ENCODE peak calls at places on chromosomes 3 and 15, in ten cellular contexts. C is HCT116, Q is NT2/D1, N is body of pancreas, J is skeletal muscle cell, K is Caco-2, Z is GM12864, H is cardiac fibroblast, P is AG10803, W is A549. V is an unnamed sample.

GRCh38 chr15:68672251-68672650 is 93.5 kb downstream of the CORO2B start:
- DNase-seq in Q (no peak), K (no peak), H (no peak), N (no peak), W (no peak), C (no peak), J (no peak), P (no peak), Z (no peak), V (no peak)

GRCh38 chr15:98955980-98956723 is 51.4 kb downstream of the PGPEP1L start:
- DNase-seq in Q (no peak), K (no peak), Z (no peak), J (no peak), H (no peak), W (no peak), P (no peak), C (no peak), N (no peak), V (no peak)

GRCh38 chr3:144018776-144019175 is 47.2 kb downstream of the DIPK2A start:
- DNase-seq in P (peak; percentile 65), Z (no peak), Q (no peak), C (no peak), H (peak; percentile 58), K (no peak), W (no peak), J (peak; percentile 84), N (no peak), V (peak; percentile 77)

GRCh38 chr3:160564949-160565441 is 376 bp downstream of the KPNA4 start:
- DNase-seq in Z (peak; percentile 10), P (peak; percentile 63), C (peak; percentile 22), H (peak; percentile 72), N (peak; percentile 65), Q (no peak), J (no peak), W (peak; percentile 76), K (peak; percentile 65), V (peak; percentile 47)

GRCh38 chr3:194058189-194058571 is 77.8 kb upstream of the HES1 start:
- DNase-seq in H (peak; percentile 59), N (peak; percentile 68), K (peak; percentile 87), J (no peak), P (peak; percentile 54), C (no peak), Q (peak; percentile 73), Z (no peak), W (no peak), V (peak; percentile 46)

GRCh38 chr3:58586776-58587192 is 9.6 kb upstream of the FAM107A start:
- DNase-seq in P (no peak), Z (no peak), J (no peak), H (no peak), K (no peak), N (no peak), C (no peak), Q (no peak), W (no peak), V (no peak)

GRCh38 chr3:41277790-41278465 is 78.6 kb downstream of the CTNNB1 start:
- DNase-seq in C (no peak), N (no peak), Q (peak; percentile 28), K (no peak), W (no peak), P (no peak), H (no peak), J (no peak), Z (no peak), V (no peak)

GRCh38 chr15:68420186-68420684 is 11.7 kb downstream of the ITGA11 start:
- DNase-seq in C (no peak), K (no peak), N (no peak), Z (no peak), Q (peak; percentile 28), W (peak; percentile 50), P (no peak), J (no peak), H (no peak), V (no peak)

GRCh38 chr15:62940755-62941361 is 101.7 kb upstream of the TPM1 start:
- DNase-seq in C (no peak), Q (no peak), Z (peak; percentile 24), J (peak; percentile 91), H (peak; percentile 93), N (peak; percentile 52), K (no peak), P (peak; percentile 93), W (peak; percentile 60), V (peak; percentile 92)

GRCh38 chr15:94417464-94418293 is 186.3 kb downstream of the MCTP2 start:
- DNase-seq in C (no peak), H (no peak), W (no peak), K (no peak), Q (no peak), N (no peak), Z (no peak), J (no peak), P (no peak), V (peak; percentile 0)

GRCh38 chr3:44019736-44020135 is 221.9 kb upstream of the TOPAZ1 start:
- DNase-seq in Z (no peak), J (no peak), Q (no peak), W (no peak), C (no peak), H (no peak), K (no peak), N (no peak), P (no peak), V (peak; percentile 31)

GRCh38 chr15:69531302-69532027 is 78.8 kb downstream of the RPLP1 start:
- DNase-seq in P (no peak), C (no peak), H (no peak), W (no peak), Q (peak; percentile 40), N (no peak), Z (no peak), K (no peak), J (no peak), V (no peak)

GRCh38 chr3:176848431-176849214 is 348.7 kb downstream of the TBL1XR1 start:
- DNase-seq in C (no peak), J (no peak), W (no peak), Z (no peak), P (no peak), K (no peak), H (no peak), N (no peak), Q (no peak), V (no peak)

GRCh38 chr3:138042043-138042442 is 32.1 kb downstream of the CLDN18 start:
- DNase-seq in C (no peak), P (peak; percentile 76), K (no peak), N (no peak), J (peak; percentile 66), H (peak; percentile 47), Z (no peak), Q (no peak), W (no peak), V (peak; percentile 75)

GRCh38 chr15:83312046-83312445 is 27.6 kb upstream of the BNC1 start:
- DNase-seq in C (no peak), W (no peak), K (no peak), H (no peak), Q (no peak), N (no peak), Z (no peak), J (no peak), P (no peak), V (no peak)

GRCh38 chr3:8529197-8529637 is 27.6 kb downstream of the LMCD1 start:
- DNase-seq in Q (no peak), H (peak; percentile 87), C (no peak), Z (no peak), P (peak; percentile 64), W (peak; percentile 34), K (no peak), N (peak; percentile 31), J (no peak), V (peak; percentile 72)

GRCh38 chr15:101501703-101502373 is 12.3 kb upstream of the PCSK6 start:
- DNase-seq in C (peak; percentile 22), Z (no peak), K (no peak), W (peak; percentile 51), H (peak; percentile 36), P (peak; percentile 22), Q (no peak), J (no peak), N (no peak), V (no peak)

GRCh38 chr3:95272791-95273190 is 1209.9 kb downstream of the NSUN3 start:
- DNase-seq in H (no peak), Z (no peak), P (no peak), C (no peak), N (no peak), Q (no peak), W (no peak), J (no peak), K (no peak), V (no peak)

GRCh38 chr3:46539443-46540005 is 26.6 kb downstream of the LRRC2 start:
- DNase-seq in Q (no peak), N (no peak), K (no peak), Z (no peak), P (no peak), C (no peak), H (no peak), W (no peak), J (no peak), V (no peak)
- H3K4me3 ChIP-seq in Q (no peak overlapping the region), N (no peak overlapping the region), K (no peak overlapping the region), Z (no peak overlapping the region), P (no peak overlapping the region), C (no peak overlapping the region), H (no peak overlapping the region), W (no peak overlapping the region), J (no peak overlapping the region), V (no peak overlapping the region)

GRCh38 chr3:142064454-142064853 is 84.9 kb downstream of the TFDP2 start:
- DNase-seq in N (no peak), Z (no peak), K (no peak), Q (peak; percentile 28), P (no peak), W (no peak), H (no peak), J (no peak), C (no peak), V (no peak)
- H3K4me3 ChIP-seq in N (no peak overlapping the region), Z (no peak overlapping the region), K (no peak overlapping the region), Q (no peak overlapping the region), P (no peak overlapping the region), W (no peak overlapping the region), H (no peak overlapping the region), J (no peak overlapping the region), C (no peak overlapping the region), V (no peak overlapping the region)

GRCh38 chr15:60004019-60004845 is at the start of gene FOXB1:
- DNase-seq in H (no peak), Z (no peak), C (no peak), Q (no peak), N (no peak), P (no peak), K (no peak), J (no peak), W (no peak), V (no peak)
- H3K4me3 ChIP-seq in H (no peak within 1 kb of the TSS), Z (no peak within 1 kb of the TSS), C (no peak within 1 kb of the TSS), Q (peak within 1 kb of the TSS; percentile 54), N (no peak within 1 kb of the TSS), P (peak within 1 kb of the TSS; percentile 15), K (peak within 1 kb of the TSS; percentile 24), J (peak within 1 kb of the TSS; percentile 23), W (peak within 1 kb of the TSS; percentile 47), V (no peak within 1 kb of the TSS)

DNA sequence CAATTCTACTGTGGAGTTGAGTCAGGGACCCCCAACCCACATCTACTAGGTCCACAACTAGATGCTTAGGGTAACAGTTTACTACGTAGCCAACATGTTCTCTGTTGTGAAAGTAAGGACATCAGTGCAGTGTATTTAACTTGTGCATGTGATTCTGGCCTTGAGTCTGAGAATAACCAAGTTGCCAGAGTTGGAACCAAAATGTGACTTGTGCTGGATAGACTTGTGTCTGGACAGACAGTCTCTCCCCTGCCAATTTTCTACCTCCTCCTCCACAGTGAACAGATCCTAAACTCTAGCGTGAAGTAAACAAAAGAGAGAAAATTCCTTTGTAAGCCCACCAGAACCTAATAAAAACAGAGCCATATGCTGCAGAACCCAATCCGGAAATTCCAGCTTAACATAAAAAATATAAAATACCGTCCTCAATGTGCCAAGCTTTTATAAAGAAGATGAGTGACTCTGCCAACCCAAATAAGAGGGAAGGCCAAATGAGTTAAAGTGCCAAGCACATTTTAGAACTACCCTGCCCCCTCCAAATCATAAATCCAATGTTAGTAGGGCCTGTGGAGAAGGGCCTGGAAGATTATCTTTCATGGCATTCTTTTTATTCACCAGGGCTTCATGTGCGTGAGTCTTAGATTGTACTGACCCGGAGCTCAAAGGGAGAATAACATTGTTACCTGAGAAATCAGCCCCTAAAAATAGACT is 344.6 kb upstream of the PROK2 start:
- DNase-seq in J (peak; percentile 15), P (peak; percentile 56), H (peak; percentile 64), K (no peak), Q (no peak), N (no peak), W (no peak), Z (no peak), C (no peak), V (peak; percentile 83)
- H3K4me3 ChIP-seq in J (no peak overlapping the region), P (no peak overlapping the region), H (no peak overlapping the region), K (no peak overlapping the region), Q (no peak overlapping the region), N (no peak overlapping the region), W (no peak overlapping the region), Z (no peak overlapping the region), C (no peak overlapping the region), V (no peak overlapping the region)

V was measured in fibroblast of the aortic adventitia.